ENCODE peak calls at places on chromosomes 4 and X, in four cellular contexts. H is DND-41, E is tibial artery, N is neural progenitor cell. R is an unnamed sample.

GRCh38 chr4:109588176-109588575 is 28.1 kb downstream of the MCUB start:
- DNase-seq in H (no peak), E (no peak), N (no peak), R (peak)

GRCh38 chr4:17447675-17448298 is 64.1 kb downstream of the QDPR start:
- DNase-seq in H (peak), E (peak), N (peak), R (peak)

GRCh38 chr4:109548655-109549054 is 11.4 kb upstream of the MCUB start:
- DNase-seq in H (no peak), E (peak), N (no peak), R (peak)

GRCh38 chrX:141258080-141258479 is 15.8 kb upstream of the SPANXC start:
- DNase-seq in H (no peak), E (no peak), N (no peak), R (no peak)

GRCh38 chr4:144667500-144667899 is 21.5 kb downstream of the HHIP start:
- DNase-seq in H (no peak), E (no peak), N (no peak), R (no peak)

GRCh38 chr4:48748949-48749596 is 31.0 kb downstream of the FRYL start:
- DNase-seq in H (no peak), E (no peak), N (no peak), R (no peak)

GRCh38 chrX:116010939-116011338 is 159.6 kb upstream of the AGTR2 start:
- DNase-seq in H (no peak), E (no peak), N (no peak), R (peak)

GRCh38 chr4:47154816-47155370 is 123.5 kb downstream of the GABRB1 start:
- DNase-seq in H (no peak), E (no peak), N (peak), R (no peak)

GRCh38 chr4:4333265-4333706 is 43.2 kb downstream of the ZBTB49 start:
- DNase-seq in H (no peak), E (no peak), N (no peak), R (no peak)

GRCh38 chr4:150573534-150573933 is 8.4 kb upstream of the MAB21L2 start:
- DNase-seq in H (no peak), E (no peak), N (no peak), R (no peak)

GRCh38 chr4:33063238-33063637 is 2343.1 kb downstream of the PCDH7 start:
- DNase-seq in H (no peak), E (no peak), N (no peak), R (no peak)

GRCh38 chrX:133953078-133953477 is 32.3 kb downstream of the GPC3 start:
- DNase-seq in H (no peak), E (no peak), N (no peak), R (no peak)

GRCh38 chrX:44935640-44936039 is 62.7 kb downstream of the KDM6A start:
- DNase-seq in H (no peak), E (no peak), N (no peak), R (no peak)

GRCh38 chrX:111869639-111870034 is 6.3 kb upstream of the TRPC5OS start:
- DNase-seq in H (peak), E (no peak), N (peak), R (peak)

GRCh38 chr4:187232201-187232600 is 508.5 kb upstream of the FAT1 start:
- DNase-seq in H (no peak), E (no peak), N (no peak), R (no peak)

GRCh38 chr4:41734366-41734765 is 14.2 kb downstream of the PHOX2B start:
- DNase-seq in H (no peak), E (no peak), N (no peak), R (no peak)

GRCh38 chr4:6943012-6943869 is 33.6 kb downstream of the TBC1D14 start:
- DNase-seq in H (no peak), E (no peak), N (peak), R (no peak)

GRCh38 chr4:176335421-176335820 is 15.7 kb downstream of the SPCS3 start:
- DNase-seq in H (no peak), E (no peak), N (no peak), R (no peak)

GRCh38 chr4:69828828-69829227 is 31.1 kb downstream of the SULT1E1 start:
- DNase-seq in H (no peak), E (no peak), N (no peak), R (no peak)

GRCh38 chr4:75629239-75629638 is 1.1 kb downstream of the CDKL2 start:
- DNase-seq in H (no peak), E (no peak), N (no peak), R (no peak)

GRCh38 chr4:174086829-174087799 is 196.4 kb downstream of the FBXO8 start:
- DNase-seq in H (no peak), E (no peak), N (no peak), R (no peak)

GRCh38 chr4:114782842-114783595 is 184.4 kb downstream of the UGT8 start:
- DNase-seq in H (no peak), E (no peak), N (peak), R (no peak)

GRCh38 chr4:170008801-170009200 is 17.4 kb downstream of the MFAP3L start:
- DNase-seq in H (no peak), E (no peak), N (no peak), R (no peak)

GRCh38 chr4:140351778-140352177 is 21.7 kb upstream of the SCOC start:
- DNase-seq in H (no peak), E (no peak), N (no peak), R (no peak)

GRCh38 chr4:138438608-138439007 is 196.5 kb upstream of the SLC7A11 start:
- DNase-seq in H (no peak), E (no peak), N (no peak), R (no peak)

GRCh38 chr4:173934933-173935620 is 348.4 kb downstream of the FBXO8 start:
- DNase-seq in H (no peak), E (no peak), N (no peak), R (no peak)

GRCh38 chr4:17358236-17358635 is 153.7 kb downstream of the QDPR start:
- DNase-seq in H (no peak), E (no peak), N (no peak), R (no peak)

GRCh38 chrX:41302293-41302868 is 31.6 kb upstream of the DDX3X start:
- DNase-seq in H (no peak), E (no peak), N (peak), R (peak)

GRCh38 chr4:8919651-8920288 is 48.1 kb upstream of the HMX1 start:
- DNase-seq in H (no peak), E (peak), N (no peak), R (no peak)

GRCh38 chrX:150774798-150775568 is 81.8 kb downstream of the MTMR1 start:
- DNase-seq in H (no peak), E (no peak), N (no peak), R (no peak)

GRCh38 chrX:20739038-20739745 is 472.5 kb upstream of the RPS6KA3 start:
- DNase-seq in H (no peak), E (no peak), N (no peak), R (no peak)

GRCh38 chr4:73068496-73069337 is 799 bp downstream of the COX18 start:
- DNase-seq in H (peak), E (no peak), N (peak), R (peak)

GRCh38 chr4:53804719-53805118 is 213.4 kb upstream of the LNX1 start:
- DNase-seq in H (peak), E (no peak), N (peak), R (peak)

GRCh38 chr4:54233697-54234496 is 4.8 kb downstream of the PDGFRA start:
- DNase-seq in H (peak), E (peak), N (peak), R (peak)

GRCh38 chrX:38754102-38754790 is 47.0 kb upstream of the MID1IP1 start:
- DNase-seq in H (peak), E (peak), N (peak), R (peak)

GRCh38 chrX:24294619-24295018 is 19.2 kb downstream of the SUPT20HL2 start:
- DNase-seq in H (peak), E (peak), N (peak), R (no peak)

GRCh38 chrX:70301716-70302115 is 11.8 kb downstream of the KIF4A start:
- DNase-seq in H (no peak), E (no peak), N (no peak), R (no peak)

GRCh38 chr4:169603312-169603711 is 9.1 kb downstream of the NEK1 start:
- DNase-seq in H (no peak), E (no peak), N (no peak), R (no peak)

GRCh38 chrX:51456814-51457213 is 39.6 kb downstream of the NUDT11 start:
- DNase-seq in H (no peak), E (no peak), N (peak), R (no peak)

GRCh38 chrX:18931972-18932371 is 51.9 kb downstream of the PHKA2 start:
- DNase-seq in H (no peak), E (no peak), N (peak), R (peak)

GRCh38 chr4:183155450-183156184 is 56.6 kb downstream of the WWC2 start:
- DNase-seq in H (no peak), E (no peak), N (no peak), R (no peak)

GRCh38 chr4:183154701-183155391 is 55.8 kb downstream of the WWC2 start:
- DNase-seq in H (no peak), E (no peak), N (peak), R (no peak)

GRCh38 chr4:183158062-183158461 is 59.0 kb downstream of the WWC2 start:
- DNase-seq in H (no peak), E (no peak), N (no peak), R (no peak)

GRCh38 chr4:183153190-183153916 is 54.3 kb downstream of the WWC2 start:
- DNase-seq in H (no peak), E (no peak), N (no peak), R (no peak)

DNA sequence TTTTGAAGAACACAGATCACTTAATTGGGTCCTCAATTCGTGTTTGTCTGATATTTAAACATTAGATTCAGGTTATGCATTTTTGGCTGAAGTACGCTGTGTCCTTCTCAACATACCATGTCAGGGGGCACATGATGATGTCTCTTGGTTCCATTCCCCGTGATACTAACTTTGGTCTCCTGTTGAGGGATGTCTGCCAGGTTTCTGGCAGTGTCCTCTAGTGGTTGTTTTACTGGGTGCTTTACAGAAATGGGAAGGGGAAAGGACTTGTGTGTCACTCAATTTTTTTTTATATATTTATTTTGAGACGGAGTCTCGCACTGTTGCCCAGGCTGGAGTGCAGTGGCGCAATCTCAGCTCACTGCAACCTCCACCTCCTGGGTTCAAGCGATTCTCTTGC is 58.2 kb downstream of the WWC2 start:
- DNase-seq in H (no peak), E (no peak), N (no peak), R (no peak)
- TF ChIP-seq CTCF in H (no peak), E (no peak), N (no peak), R (no peak)

GRCh38 chrX:66163849-66164401 is at the start of gene HEPH:
- DNase-seq in H (no peak), E (no peak), N (peak), R (peak)
- H3K4me3 ChIP-seq in H (no peak), E (peak), N (peak), R (no peak)

GRCh38 chr4:37434469-37434868 is 189.9 kb downstream of the NWD2 start:
- DNase-seq in H (no peak), E (no peak), N (peak), R (no peak)
- TF ChIP-seq CTCF in H (no peak), E (no peak), N (peak), R (no peak)

GRCh38 chrX:136193771-136194170 is 46.4 kb downstream of the FHL1 start:
- DNase-seq in H (no peak), E (no peak), N (no peak), R (no peak)
- H3K4me3 ChIP-seq in H (no peak), E (no peak), N (no peak), R (no peak)

GRCh38 chr4:25306658-25307057 is 5.9 kb upstream of the ZCCHC4 start:
- DNase-seq in H (no peak), E (no peak), N (no peak), R (no peak)

GRCh38 chr4:25307596-25307995 is 5.0 kb upstream of the ZCCHC4 start:
- DNase-seq in H (no peak), E (no peak), N (no peak), R (no peak)

GRCh38 chr4:25310066-25310824 is 2.3 kb upstream of the ZCCHC4 start:
- DNase-seq in H (no peak), E (no peak), N (no peak), R (peak)

GRCh38 chr4:25308761-25309160 is 3.8 kb upstream of the ZCCHC4 start:
- DNase-seq in H (no peak), E (no peak), N (no peak), R (no peak)

DNA sequence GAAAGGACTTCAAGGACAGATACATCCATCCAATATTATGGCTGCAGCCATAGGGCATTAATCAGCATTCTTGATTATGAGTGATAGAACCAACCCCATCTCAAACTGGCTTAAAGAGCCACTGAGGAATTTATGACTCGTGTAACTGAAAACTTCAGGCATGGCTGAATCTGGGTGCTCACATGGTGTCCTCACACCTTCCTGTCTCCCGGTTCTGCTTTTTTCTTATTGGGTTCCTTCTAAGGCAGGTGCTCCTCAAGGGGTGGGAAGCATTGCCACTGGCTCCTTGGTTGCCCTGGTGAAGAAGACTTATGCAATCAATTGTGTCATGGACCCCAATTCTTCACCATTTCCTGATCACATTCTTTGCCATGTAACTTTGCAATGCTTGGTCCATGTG is 4.3 kb upstream of the ZCCHC4 start:
- DNase-seq in H (no peak), E (no peak), N (no peak), R (peak)
- TF ChIP-seq CTCF in H (no peak), E (no peak), N (no peak), R (no peak)

DNA sequence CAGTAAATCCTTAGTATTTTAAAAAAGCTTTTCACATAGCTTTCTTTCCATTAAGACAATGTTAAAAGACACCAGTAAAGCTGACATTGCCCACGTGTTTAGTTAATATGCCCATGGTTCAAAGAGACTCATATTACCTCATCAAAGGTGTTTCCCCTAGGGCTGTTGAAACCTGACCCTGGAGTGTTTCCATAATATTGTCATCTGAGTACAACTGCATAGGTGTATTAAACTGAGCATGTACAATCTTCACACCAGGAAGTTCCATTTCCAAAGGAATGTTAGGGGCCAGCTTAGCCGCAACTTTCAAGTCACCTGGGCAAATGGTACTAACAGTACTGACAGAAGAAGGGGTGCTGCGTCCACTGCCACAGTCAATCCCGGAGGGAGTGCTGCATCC is 27.1 kb downstream of the PDLIM3 start:
- DNase-seq in H (no peak), E (no peak), N (no peak), R (no peak)
- H3K4me3 ChIP-seq in H (no peak), E (no peak), N (no peak), R (no peak)

GRCh38 chr4:57308301-57308700 is 198.1 kb upstream of the IGFBP7 start:
- DNase-seq in H (no peak), E (no peak), N (no peak), R (no peak)

GRCh38 chr4:57305836-57306235 is 195.7 kb upstream of the IGFBP7 start:
- DNase-seq in H (no peak), E (no peak), N (no peak), R (no peak)

DNA sequence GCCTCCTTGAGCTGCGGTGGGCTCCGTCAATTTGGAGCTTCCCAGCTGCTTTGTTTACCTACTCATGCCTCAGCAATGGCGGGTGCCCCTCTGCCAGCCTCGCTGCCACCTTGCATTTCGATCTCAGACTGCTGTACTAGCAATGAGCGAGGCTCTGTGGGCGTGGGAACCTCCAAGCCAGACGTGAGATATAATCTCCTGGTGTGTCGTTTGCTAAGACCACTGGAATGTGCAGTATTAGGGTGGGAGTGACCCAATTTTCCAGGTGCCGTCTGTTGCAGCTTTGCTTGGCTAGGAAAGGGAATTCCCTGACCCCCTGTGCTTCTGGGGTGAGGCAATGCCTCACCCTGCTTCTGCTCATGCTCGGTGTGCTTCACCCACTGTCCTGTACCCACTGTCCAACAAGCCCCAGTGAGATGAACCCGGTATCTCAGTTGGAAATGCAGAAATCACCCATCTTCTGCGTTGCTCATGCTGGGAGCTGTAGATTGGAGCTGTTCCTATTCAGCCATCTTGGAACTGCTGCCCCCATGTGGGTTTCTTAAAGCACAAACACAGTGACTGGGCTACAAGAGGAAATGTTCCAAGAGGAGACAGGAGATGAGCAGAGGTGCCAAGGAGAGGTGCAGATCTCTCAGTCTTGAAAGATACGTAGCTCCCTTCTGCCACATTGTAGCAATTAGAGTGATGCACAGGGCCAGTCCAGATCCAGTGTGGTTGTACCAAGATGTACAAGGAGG is 193.0 kb upstream of the IGFBP7 start:
- DNase-seq in H (no peak), E (no peak), N (no peak), R (no peak)
- TF ChIP-seq CTCF in H (no peak), E (no peak), N (peak), R (no peak)

DNA sequence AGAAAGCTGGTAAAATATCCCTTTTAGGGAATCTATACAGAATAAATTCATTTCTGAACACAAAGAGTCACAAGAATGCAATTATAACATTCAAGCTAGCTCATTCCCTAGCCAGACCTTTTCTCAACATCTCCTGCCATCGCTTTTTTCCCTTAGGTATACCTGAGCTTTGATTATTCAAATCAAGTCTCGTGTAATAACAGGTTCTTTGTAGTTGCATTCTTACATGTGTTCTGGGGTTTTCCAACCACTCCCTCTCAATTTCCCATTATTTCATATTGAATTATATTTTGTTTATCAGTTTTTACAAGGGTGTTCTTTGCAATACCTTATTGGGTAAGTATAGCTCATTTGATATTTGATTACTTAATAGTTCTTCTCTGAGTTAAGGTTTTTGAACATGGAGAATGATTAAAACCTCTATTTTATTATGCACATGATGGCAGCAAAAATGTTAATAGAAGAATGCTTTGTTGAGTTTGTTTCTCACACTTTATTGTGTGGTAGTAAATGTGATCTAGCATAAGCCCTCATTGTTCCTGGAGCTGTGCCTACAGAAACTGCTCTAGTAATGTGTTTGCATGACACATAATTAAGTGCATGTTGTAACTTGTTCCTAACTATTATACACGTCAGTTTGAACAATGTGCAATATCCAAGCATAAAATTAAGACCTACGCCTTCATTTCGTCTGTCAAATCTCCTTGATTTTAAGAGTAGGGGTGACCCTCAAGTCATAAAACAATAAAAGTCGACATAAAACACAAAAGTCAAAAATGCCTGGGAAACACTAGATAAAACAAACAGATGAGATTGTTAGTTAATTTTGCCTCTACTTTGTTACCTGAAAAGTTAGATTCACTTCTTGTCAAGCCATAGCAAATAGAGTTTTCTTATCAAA is 124.0 kb upstream of the POF1B start:
- DNase-seq in H (no peak), E (no peak), N (no peak), R (no peak)
- H3K4me3 ChIP-seq in H (no peak), E (no peak), N (no peak), R (no peak)

R was measured in GM12865.